ENCODE peak calls at places on chromosomes 16 and 17, in ten cellular contexts. K is heart right ventricle; N is GOT3; B is germinal center; C is left ventricle myocardium inferior; V is smooth muscle cell of the brain vasculature; R is activated CD4-positive, alpha-beta T cell treated with anti-CD3 and anti-CD28 coated beads for 24 hours; P is endothelial cell; M is stimulated activated CD4-positive, alpha-beta T cell treated with anti-CD3 and anti-CD28 coated beads, Interleukin-15, amount 100 ng/mL, for 1 hour; U is cardiac fibroblast. H is an unnamed sample.

GRCh38 chr16:81253141-81253540 is 14.7 kb downstream of the BCO1 start:
- DNase-seq in B (no peak), K (no peak), V (no peak), P (no peak), U (no peak), M (no peak), C (no peak), N (no peak), R (no peak), H (no peak)

GRCh38 chr16:18983565-18984424 is at the start of gene TMC7:
- DNase-seq in R (no peak), V (peak), B (peak), M (no peak), K (peak), P (peak), N (peak), U (peak), C (peak), H (peak)

GRCh38 chr17:39744075-39744835 is 6.5 kb downstream of the GRB7 start:
- DNase-seq in M (no peak), P (no peak), C (no peak), N (no peak), V (no peak), K (no peak), R (no peak), B (no peak), U (no peak), H (no peak)

GRCh38 chr17:83057793-83058477 is 21.5 kb upstream of the METRNL start:
- DNase-seq in N (no peak), V (no peak), P (no peak), M (no peak), C (peak), U (no peak), R (no peak), K (peak), B (no peak), H (no peak)

GRCh38 chr17:78046923-78047322 is 81.6 kb downstream of the TMC6 start:
- DNase-seq in M (no peak), C (no peak), U (no peak), B (no peak), R (no peak), N (no peak), K (no peak), V (no peak), P (no peak), H (no peak)

GRCh38 chr17:64732336-64733006 is 70.4 kb upstream of the SMURF2 start:
- DNase-seq in U (peak), V (no peak), N (no peak), M (no peak), C (peak), B (no peak), R (no peak), K (peak), P (no peak), H (no peak)

GRCh38 chr16:4733747-4734062 is 366 bp downstream of the ANKS3 start:
- DNase-seq in M (peak), P (no peak), U (no peak), R (no peak), B (no peak), C (no peak), V (no peak), N (no peak), K (no peak), H (no peak)

GRCh38 chr17:17930674-17931073 is 41.5 kb downstream of the TOM1L2 start:
- DNase-seq in K (no peak), V (no peak), N (no peak), R (no peak), U (no peak), C (no peak), P (no peak), B (no peak), M (no peak), H (no peak)

GRCh38 chr17:68199837-68200688 is 47.8 kb upstream of the AMZ2 start:
- DNase-seq in B (no peak), V (no peak), N (no peak), K (no peak), R (no peak), M (no peak), C (no peak), U (peak), P (no peak), H (no peak)

GRCh38 chr16:50267151-50267631 is 840 bp downstream of the ADCY7 start:
- DNase-seq in N (no peak), B (no peak), V (no peak), P (no peak), K (no peak), U (no peak), M (no peak), C (no peak), R (no peak), H (no peak)

GRCh38 chr16:48503779-48504178 is 106.2 kb downstream of the N4BP1 start:
- DNase-seq in B (no peak), V (peak), R (no peak), N (no peak), P (no peak), C (peak), M (no peak), U (peak), K (peak), H (no peak)

GRCh38 chr17:74305865-74306654 is 20.0 kb upstream of the KIF19 start:
- DNase-seq in B (no peak), K (no peak), M (no peak), V (no peak), U (no peak), R (no peak), C (no peak), P (peak), N (no peak), H (no peak)

GRCh38 chr16:81945665-81946064 is 65.6 kb downstream of the SDR42E1 start:
- DNase-seq in U (peak), N (no peak), B (no peak), M (no peak), P (no peak), C (no peak), K (no peak), V (no peak), R (no peak), H (no peak)

GRCh38 chr16:56479469-56479868 is 28.1 kb downstream of the OGFOD1 start:
- DNase-seq in N (no peak), M (no peak), R (no peak), B (no peak), C (no peak), U (no peak), P (no peak), K (no peak), V (no peak), H (no peak)

GRCh38 chr16:67260426-67261063 is 11.8 kb downstream of the SLC9A5 start:
- DNase-seq in U (peak), M (no peak), V (no peak), C (no peak), P (no peak), B (no peak), R (no peak), N (no peak), K (no peak), H (no peak)

GRCh38 chr17:29640413-29640812 is 17.7 kb upstream of the CORO6 start:
- DNase-seq in M (no peak), C (no peak), B (no peak), V (peak), P (no peak), N (no peak), R (no peak), U (peak), K (no peak), H (no peak)

H was measured in HCT116.